ENCODE peak calls at places on chromosomes 3 and 15, in six cellular contexts. One of them, this sample, is unnamed.

GRCh38 chr3:70094197-70094596 is 94.7 kb downstream of the SAMMSON start:
- DNase-seq in activated T-cell treated with anti-CD3 and anti-CD28 coated beads for 1 hour: no peak
- DNase-seq in PC-9: no peak
- DNase-seq in GM20000: peak
- DNase-seq in fibroblast of mammary gland: no peak
- DNase-seq in left kidney: no peak
- DNase-seq in this sample: no peak

GRCh38 chr3:62238003-62238402 is 135.3 kb downstream of the FEZF2 start:
- DNase-seq in GM20000: no peak
- DNase-seq in PC-9: no peak
- DNase-seq in left kidney: no peak
- DNase-seq in activated T-cell treated with anti-CD3 and anti-CD28 coated beads for 1 hour: no peak
- DNase-seq in fibroblast of mammary gland: no peak
- DNase-seq in this sample: no peak

GRCh38 chr3:43632269-43632733 is 10.5 kb upstream of the ANO10 start:
- DNase-seq in PC-9: peak
- DNase-seq in activated T-cell treated with anti-CD3 and anti-CD28 coated beads for 1 hour: no peak
- DNase-seq in GM20000: no peak
- DNase-seq in fibroblast of mammary gland: peak
- DNase-seq in left kidney: no peak
- DNase-seq in this sample: no peak

GRCh38 chr3:87900061-87900460 is 158.7 kb downstream of the CGGBP1 start:
- DNase-seq in activated T-cell treated with anti-CD3 and anti-CD28 coated beads for 1 hour: no peak
- DNase-seq in left kidney: no peak
- DNase-seq in PC-9: no peak
- DNase-seq in GM20000: peak
- DNase-seq in fibroblast of mammary gland: peak
- DNase-seq in this sample: no peak

GRCh38 chr3:196108075-196108743 is 26.3 kb upstream of the TFRC start:
- DNase-seq in left kidney: peak
- DNase-seq in fibroblast of mammary gland: no peak
- DNase-seq in GM20000: no peak
- DNase-seq in PC-9: peak
- DNase-seq in activated T-cell treated with anti-CD3 and anti-CD28 coated beads for 1 hour: no peak
- DNase-seq in this sample: no peak

GRCh38 chr3:152902141-152902669 is 67.3 kb downstream of the P2RY1 start:
- DNase-seq in left kidney: no peak
- DNase-seq in fibroblast of mammary gland: peak
- DNase-seq in PC-9: no peak
- DNase-seq in GM20000: no peak
- DNase-seq in activated T-cell treated with anti-CD3 and anti-CD28 coated beads for 1 hour: no peak
- DNase-seq in this sample: no peak

GRCh38 chr3:183087184-183087583 is 12.1 kb downstream of the MCCC1 start:
- DNase-seq in PC-9: no peak
- DNase-seq in left kidney: no peak
- DNase-seq in fibroblast of mammary gland: no peak
- DNase-seq in GM20000: no peak
- DNase-seq in activated T-cell treated with anti-CD3 and anti-CD28 coated beads for 1 hour: no peak
- DNase-seq in this sample: no peak

GRCh38 chr3:42979044-42979962 is at the start of gene GASK1A:
- DNase-seq in left kidney: peak
- DNase-seq in GM20000: peak
- DNase-seq in PC-9: no peak
- DNase-seq in fibroblast of mammary gland: no peak
- DNase-seq in activated T-cell treated with anti-CD3 and anti-CD28 coated beads for 1 hour: no peak
- DNase-seq in this sample: no peak

GRCh38 chr15:57767526-57767925 is 61.0 kb downstream of the POLR2M start:
- DNase-seq in activated T-cell treated with anti-CD3 and anti-CD28 coated beads for 1 hour: no peak
- DNase-seq in left kidney: no peak
- DNase-seq in PC-9: no peak
- DNase-seq in GM20000: no peak
- DNase-seq in fibroblast of mammary gland: no peak
- DNase-seq in this sample: no peak

GRCh38 chr15:77869021-77869895 is 208.3 kb downstream of the TBC1D2B start:
- DNase-seq in activated T-cell treated with anti-CD3 and anti-CD28 coated beads for 1 hour: no peak
- DNase-seq in left kidney: peak
- DNase-seq in GM20000: no peak
- DNase-seq in fibroblast of mammary gland: no peak
- DNase-seq in PC-9: no peak
- DNase-seq in this sample: no peak

GRCh38 chr15:81830520-81830919 is 215.3 kb downstream of the MEX3B start:
- DNase-seq in PC-9: no peak
- DNase-seq in left kidney: no peak
- DNase-seq in activated T-cell treated with anti-CD3 and anti-CD28 coated beads for 1 hour: no peak
- DNase-seq in fibroblast of mammary gland: no peak
- DNase-seq in GM20000: no peak
- DNase-seq in this sample: no peak

GRCh38 chr15:27234593-27234992 is 263.6 kb downstream of the GABRG3 start:
- DNase-seq in PC-9: no peak
- DNase-seq in activated T-cell treated with anti-CD3 and anti-CD28 coated beads for 1 hour: no peak
- DNase-seq in fibroblast of mammary gland: no peak
- DNase-seq in left kidney: no peak
- DNase-seq in GM20000: no peak
- DNase-seq in this sample: no peak

GRCh38 chr3:52685285-52685704 is 418 bp downstream of the PBRM1 start:
- DNase-seq in PC-9: peak
- DNase-seq in activated T-cell treated with anti-CD3 and anti-CD28 coated beads for 1 hour: peak
- DNase-seq in GM20000: peak
- DNase-seq in left kidney: peak
- DNase-seq in fibroblast of mammary gland: no peak
- DNase-seq in this sample: peak

GRCh38 chr15:63698731-63699130 is 101.5 kb downstream of the FBXL22 start:
- DNase-seq in activated T-cell treated with anti-CD3 and anti-CD28 coated beads for 1 hour: no peak
- DNase-seq in fibroblast of mammary gland: no peak
- DNase-seq in left kidney: no peak
- DNase-seq in GM20000: no peak
- DNase-seq in PC-9: no peak
- DNase-seq in this sample: no peak

GRCh38 chr3:136653628-136654027 is 98.5 kb downstream of the STAG1 start:
- DNase-seq in left kidney: peak
- DNase-seq in PC-9: no peak
- DNase-seq in GM20000: no peak
- DNase-seq in activated T-cell treated with anti-CD3 and anti-CD28 coated beads for 1 hour: no peak
- DNase-seq in fibroblast of mammary gland: no peak
- DNase-seq in this sample: no peak

GRCh38 chr3:69370156-69370944 is 15.5 kb downstream of the FRMD4B start:
- DNase-seq in left kidney: no peak
- DNase-seq in PC-9: peak
- DNase-seq in GM20000: no peak
- DNase-seq in activated T-cell treated with anti-CD3 and anti-CD28 coated beads for 1 hour: no peak
- DNase-seq in fibroblast of mammary gland: no peak
- DNase-seq in this sample: peak

GRCh38 chr3:151037746-151038145 is 47.7 kb upstream of the MED12L start:
- DNase-seq in left kidney: peak
- DNase-seq in fibroblast of mammary gland: peak
- DNase-seq in activated T-cell treated with anti-CD3 and anti-CD28 coated beads for 1 hour: no peak
- DNase-seq in GM20000: no peak
- DNase-seq in PC-9: peak
- DNase-seq in this sample: no peak

GRCh38 chr3:172536993-172537419 is 13.8 kb upstream of the TNFSF10 start:
- DNase-seq in GM20000: no peak
- DNase-seq in PC-9: no peak
- DNase-seq in fibroblast of mammary gland: no peak
- DNase-seq in activated T-cell treated with anti-CD3 and anti-CD28 coated beads for 1 hour: no peak
- DNase-seq in left kidney: no peak
- DNase-seq in this sample: no peak

GRCh38 chr3:46965151-46965550 is 11.4 kb downstream of the CCDC12 start:
- DNase-seq in activated T-cell treated with anti-CD3 and anti-CD28 coated beads for 1 hour: no peak
- DNase-seq in left kidney: no peak
- DNase-seq in GM20000: no peak
- DNase-seq in fibroblast of mammary gland: no peak
- DNase-seq in PC-9: no peak
- DNase-seq in this sample: no peak

GRCh38 chr3:14457999-14458398 is 55.6 kb downstream of the SLC6A6 start:
- DNase-seq in PC-9: no peak
- DNase-seq in left kidney: peak
- DNase-seq in activated T-cell treated with anti-CD3 and anti-CD28 coated beads for 1 hour: no peak
- DNase-seq in fibroblast of mammary gland: no peak
- DNase-seq in GM20000: no peak
- DNase-seq in this sample: no peak

GRCh38 chr15:26081758-26082068 is 218.6 kb upstream of the ATP10A start:
- DNase-seq in left kidney: no peak
- DNase-seq in fibroblast of mammary gland: no peak
- DNase-seq in activated T-cell treated with anti-CD3 and anti-CD28 coated beads for 1 hour: no peak
- DNase-seq in PC-9: no peak
- DNase-seq in GM20000: no peak
- DNase-seq in this sample: no peak

GRCh38 chr3:69963643-69964042 is 35.9 kb upstream of the SAMMSON start:
- DNase-seq in left kidney: no peak
- DNase-seq in activated T-cell treated with anti-CD3 and anti-CD28 coated beads for 1 hour: no peak
- DNase-seq in fibroblast of mammary gland: no peak
- DNase-seq in PC-9: no peak
- DNase-seq in GM20000: no peak
- DNase-seq in this sample: no peak

GRCh38 chr15:31262901-31263671 is 63.5 kb upstream of the KLF13 start:
- DNase-seq in GM20000: peak
- DNase-seq in PC-9: no peak
- DNase-seq in left kidney: peak
- DNase-seq in fibroblast of mammary gland: peak
- DNase-seq in activated T-cell treated with anti-CD3 and anti-CD28 coated beads for 1 hour: no peak
- DNase-seq in this sample: no peak

GRCh38 chr3:183158552-183159006 is 4.0 kb downstream of the LAMP3 start:
- DNase-seq in fibroblast of mammary gland: peak
- DNase-seq in GM20000: peak
- DNase-seq in PC-9: no peak
- DNase-seq in left kidney: no peak
- DNase-seq in activated T-cell treated with anti-CD3 and anti-CD28 coated beads for 1 hour: no peak
- DNase-seq in this sample: no peak

GRCh38 chr15:48781481-48782081 is 29.3 kb downstream of the CEP152 start:
- DNase-seq in GM20000: no peak
- DNase-seq in activated T-cell treated with anti-CD3 and anti-CD28 coated beads for 1 hour: no peak
- DNase-seq in left kidney: no peak
- DNase-seq in fibroblast of mammary gland: no peak
- DNase-seq in PC-9: no peak
- DNase-seq in this sample: no peak

GRCh38 chr15:89196994-89197393 is 24.4 kb downstream of the RLBP1 start:
- DNase-seq in activated T-cell treated with anti-CD3 and anti-CD28 coated beads for 1 hour: no peak
- DNase-seq in PC-9: peak
- DNase-seq in fibroblast of mammary gland: no peak
- DNase-seq in left kidney: no peak
- DNase-seq in GM20000: no peak
- DNase-seq in this sample: no peak

GRCh38 chr3:190291994-190292584 is 30.2 kb downstream of the CLDN1 start:
- DNase-seq in left kidney: no peak
- DNase-seq in fibroblast of mammary gland: no peak
- DNase-seq in activated T-cell treated with anti-CD3 and anti-CD28 coated beads for 1 hour: no peak
- DNase-seq in GM20000: no peak
- DNase-seq in PC-9: no peak
- DNase-seq in this sample: no peak

GRCh38 chr3:7038394-7038793 is 177.5 kb downstream of the GRM7 start:
- DNase-seq in PC-9: no peak
- DNase-seq in GM20000: no peak
- DNase-seq in left kidney: no peak
- DNase-seq in fibroblast of mammary gland: no peak
- DNase-seq in activated T-cell treated with anti-CD3 and anti-CD28 coated beads for 1 hour: no peak
- DNase-seq in this sample: no peak